ENCODE peak calls at places on chromosomes 1 and 21, in ten cellular contexts. L, M, Q, I, Y, P, J, O, V and B are unnamed samples.

GRCh38 chr1:76781447-76781846 is 85.8 kb upstream of the ST6GALNAC5 start:
- DNase-seq in L (no peak), V (no peak), J (no peak), Y (no peak), O (no peak), P (no peak), M (no peak), Q (no peak), I (no peak), B (no peak)

GRCh38 chr1:165290143-165290542 is 66.4 kb downstream of the LMX1A start:
- DNase-seq in Y (no peak), L (no peak), Q (no peak), O (no peak), P (no peak), M (no peak), J (peak; percentile 12), V (no peak), I (peak; percentile 2), B (no peak)

GRCh38 chr21:28247454-28248020 is 745.1 kb downstream of the LTN1 start:
- DNase-seq in J (no peak), Y (no peak), O (no peak), M (no peak), I (no peak), L (no peak), V (no peak), P (no peak), Q (no peak), B (no peak)

GRCh38 chr1:184974086-184974836 is at the start of gene NIBAN1:
- DNase-seq in Q (peak; percentile 81), J (no peak), M (peak; percentile 9), O (peak; percentile 50), P (peak; percentile 65), I (peak; percentile 58), Y (peak; percentile 88), V (peak; percentile 35), L (peak; percentile 54), B (peak; percentile 59)

GRCh38 chr1:26349196-26349885 is 4.6 kb downstream of the CRYBG2 start:
- DNase-seq in O (peak; percentile 74), J (no peak), Q (no peak), P (no peak), Y (no peak), I (peak; percentile 83), V (no peak), L (no peak), M (peak; percentile 67), B (no peak)

GRCh38 chr1:195026792-195027191 is 1581.4 kb downstream of the KCNT2 start:
- DNase-seq in V (no peak), L (no peak), I (no peak), M (no peak), O (no peak), Q (no peak), J (no peak), Y (no peak), P (no peak), B (no peak)

GRCh38 chr21:17793675-17794123 is 25.5 kb downstream of the C21orf91 start:
- DNase-seq in J (no peak), Y (no peak), L (no peak), I (peak; percentile 62), P (no peak), Q (no peak), M (peak; percentile 41), O (no peak), V (no peak), B (no peak)

GRCh38 chr1:2229032-2229920 is 1.2 kb downstream of the SKI start:
- DNase-seq in Y (peak; percentile 79), L (peak; percentile 78), V (peak; percentile 79), I (peak; percentile 63), J (no peak), Q (peak; percentile 82), M (peak; percentile 44), P (peak; percentile 81), O (peak; percentile 36), B (peak; percentile 69)

DNA sequence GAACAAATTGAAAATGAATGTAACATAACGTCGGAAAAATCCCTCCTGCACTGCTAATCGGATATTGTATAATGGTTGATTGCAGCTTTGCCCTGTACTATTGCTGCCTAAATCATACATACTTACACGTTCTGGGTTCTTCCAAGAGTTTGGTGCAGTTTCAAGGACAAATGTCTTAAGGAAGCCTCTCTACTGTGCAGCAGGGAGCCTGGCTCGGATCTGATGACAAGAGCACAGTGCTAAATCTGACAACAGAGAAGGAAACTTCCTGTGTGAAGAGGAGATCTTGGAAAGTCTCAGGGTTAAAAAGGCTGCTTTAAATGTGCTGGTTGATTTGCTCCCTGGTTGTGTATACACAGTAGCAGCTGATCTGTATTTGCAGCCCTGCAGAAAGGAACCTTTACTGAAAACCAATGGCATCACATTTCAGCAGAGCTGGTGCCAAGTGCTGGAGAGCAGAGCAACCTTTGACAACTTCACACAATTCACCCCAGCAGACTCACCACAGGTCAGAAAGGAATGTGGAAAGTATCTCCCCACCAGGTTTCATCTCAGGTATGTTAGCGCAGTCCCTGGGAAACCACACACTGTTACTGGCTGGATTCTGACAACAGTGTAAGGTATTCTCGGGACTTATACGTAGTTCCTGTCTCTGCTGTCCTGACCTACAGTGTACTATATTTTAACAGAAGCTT is 354.9 kb upstream of the ESRRG start:
- DNase-seq in M (peak; percentile 26), Y (peak; percentile 57), I (no peak), P (no peak), J (no peak), V (peak; percentile 60), O (peak; percentile 46), L (peak; percentile 24), Q (no peak), B (peak; percentile 66)
- H3K4me3 ChIP-seq in M (no peak overlapping the region), Y (no peak overlapping the region), I (no peak overlapping the region), P (no peak overlapping the region), J (no peak overlapping the region), V (no peak overlapping the region), O (no peak overlapping the region), L (no peak overlapping the region), Q (peak overlapping the region; percentile 19), B (peak overlapping the region; percentile 32)

GRCh38 chr1:22837332-22837731 is 126.7 kb downstream of the EPHB2 start:
- DNase-seq in V (no peak), J (no peak), P (no peak), M (no peak), I (no peak), Q (no peak), O (no peak), Y (no peak), L (no peak), B (no peak)
- TF ChIP-seq CTCF in V (no peak), J (no peak), P (no peak), M (no peak), I (no peak), Q (no peak), O (no peak), Y (no peak), L (no peak), B (no peak)

GRCh38 chr1:27575861-27576331 is 28.0 kb downstream of the AHDC1 start:
- DNase-seq in L (peak; percentile 83), I (peak; percentile 34), Y (peak; percentile 92), Q (no peak), J (no peak), M (no peak), P (peak; percentile 78), V (peak; percentile 94), O (no peak), B (peak; percentile 59)
- H3K4me3 ChIP-seq in L (peak overlapping the region; percentile 43), I (peak overlapping the region; percentile 26), Y (peak overlapping the region; percentile 69), Q (peak overlapping the region; percentile 59), J (peak overlapping the region; percentile 30), M (peak overlapping the region; percentile 48), P (peak overlapping the region; percentile 15), V (peak overlapping the region; percentile 28), O (no peak overlapping the region), B (peak overlapping the region; percentile 38)

DNA sequence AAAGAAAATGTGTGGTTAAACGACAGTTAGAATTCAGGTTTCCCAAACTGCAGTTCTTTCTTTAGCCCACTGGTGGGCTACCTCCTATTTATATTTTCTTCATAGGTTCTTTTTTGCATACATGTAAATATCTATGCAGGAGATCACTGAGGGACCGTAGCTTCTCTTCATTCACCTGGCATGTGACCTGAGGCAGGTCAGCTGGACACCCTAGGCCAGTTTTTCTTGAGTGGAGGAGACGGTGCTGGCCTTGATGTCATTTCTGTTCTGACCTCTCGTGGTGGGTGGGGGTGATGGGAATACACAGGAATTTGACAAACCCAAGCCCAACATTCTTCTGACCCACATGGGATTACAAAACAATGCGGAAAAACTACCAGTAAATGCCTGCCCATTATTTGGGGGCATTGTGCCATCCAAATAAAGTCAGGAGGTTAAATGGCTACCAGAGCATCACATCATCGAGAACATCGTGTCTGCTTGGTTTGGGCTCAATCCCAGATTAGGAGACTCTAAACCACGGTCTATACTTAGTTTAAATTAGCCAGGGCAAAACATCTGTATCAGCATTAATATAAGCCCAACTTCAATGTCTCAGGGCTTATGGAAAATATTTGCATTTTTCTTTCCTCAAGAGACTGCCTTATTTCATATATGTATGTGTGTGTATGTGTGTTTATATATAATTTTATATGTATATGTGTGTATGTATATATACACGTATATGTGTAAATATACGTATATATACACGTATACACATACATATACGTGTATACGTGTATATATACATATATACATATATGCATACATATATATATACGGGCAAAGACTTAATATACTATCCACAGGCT is 7.4 kb upstream of the IRF2BP2 start:
- DNase-seq in L (no peak), Q (no peak), O (no peak), I (peak; percentile 85), P (no peak), V (no peak), J (no peak), Y (no peak), M (peak; percentile 77), B (no peak)
- TF ChIP-seq CTCF in L (peak; percentile 22), Q (no peak), O (no peak), I (peak; percentile 25), P (no peak), V (peak; percentile 43), J (peak; percentile 16), Y (peak; percentile 66), M (peak; percentile 25), B (no peak)